ENCODE peak calls at places on chromosomes 6 and 20, in six cellular contexts. V is pancreas, I is body of pancreas, T is mucosa of descending colon, X is upper lobe of right lung, Z is upper lobe of left lung. K is an unnamed sample.
A peak's percentile ranks its signal among the peaks of the same experiment; 100 is the strongest.

GRCh38 chr6:20746024-20746423 is 211.8 kb downstream of the CDKAL1 start:
- ATAC-seq in V (peak; percentile 65), Z (no peak), X (no peak), T (no peak), I (no peak), K (no peak)

GRCh38 chr6:155117266-155117665 is 122.2 kb downstream of the TIAM2 start:
- ATAC-seq in T (no peak), I (no peak), Z (no peak), V (no peak), X (no peak), K (no peak)

GRCh38 chr6:35081426-35081851 is 59.7 kb downstream of the TCP11 start:
- ATAC-seq in Z (no peak), X (peak; percentile 13), T (no peak), I (no peak), V (peak; percentile 41), K (peak; percentile 8)

GRCh38 chr20:23367770-23368169 is 5.8 kb downstream of the GZF1 start:
- ATAC-seq in V (no peak), T (no peak), X (no peak), I (no peak), Z (no peak), K (no peak)

GRCh38 chr6:100517633-100518032 is 52.9 kb upstream of the SIM1 start:
- ATAC-seq in Z (no peak), X (no peak), T (no peak), V (no peak), I (no peak), K (no peak)

GRCh38 chr6:35213161-35213823 is 464 bp upstream of the SCUBE3 start:
- ATAC-seq in Z (no peak), V (no peak), I (no peak), T (peak; percentile 21), X (no peak), K (no peak)

GRCh38 chr20:38195041-38195504 is 30.0 kb upstream of the TGM2 start:
- ATAC-seq in Z (no peak), V (no peak), X (no peak), T (no peak), I (no peak), K (no peak)

GRCh38 chr20:547394-547793 is 3.8 kb upstream of the CSNK2A1 start:
- ATAC-seq in Z (no peak), X (no peak), T (no peak), V (no peak), I (no peak), K (no peak)

GRCh38 chr20:16397053-16397452 is 176.2 kb downstream of the KIF16B start:
- ATAC-seq in X (peak; percentile 44), V (peak; percentile 37), Z (no peak), I (peak; percentile 33), T (no peak), K (peak; percentile 48)

GRCh38 chr6:38144365-38144764 is 324.8 kb downstream of the ZFAND3 start:
- ATAC-seq in Z (no peak), I (no peak), T (no peak), X (no peak), V (no peak), K (no peak)

GRCh38 chr20:23622839-23623343 is 14.9 kb downstream of the CST3 start:
- ATAC-seq in V (peak; percentile 81), T (peak; percentile 94), X (peak; percentile 93), Z (peak; percentile 82), I (peak; percentile 77), K (peak; percentile 98)

GRCh38 chr6:110534731-110535164 is 58.3 kb upstream of the SLC22A16 start:
- ATAC-seq in T (peak; percentile 46), V (no peak), X (no peak), Z (no peak), I (no peak), K (no peak)

GRCh38 chr20:59518881-59519706 is 85.2 kb upstream of the PHACTR3 start:
- ATAC-seq in X (peak; percentile 87), Z (peak; percentile 56), V (peak; percentile 93), T (peak; percentile 88), I (peak; percentile 74), K (no peak)

GRCh38 chr20:37912874-37913273 is 9.9 kb downstream of the VSTM2L start:
- ATAC-seq in Z (no peak), T (no peak), V (no peak), I (no peak), X (no peak), K (no peak)

GRCh38 chr20:62171245-62171644 is 11.6 kb upstream of the MTG2 start:
- ATAC-seq in X (no peak), V (no peak), I (no peak), Z (no peak), T (no peak), K (no peak)

GRCh38 chr6:113980937-113981554 is 10.1 kb upstream of the HDAC2 start:
- ATAC-seq in V (no peak), Z (no peak), T (peak; percentile 51), X (peak; percentile 62), I (peak; percentile 35), K (no peak)

GRCh38 chr6:44166591-44167184 is 8.1 kb downstream of the CAPN11 start:
- ATAC-seq in I (no peak), V (no peak), X (no peak), T (no peak), Z (no peak), K (no peak)

GRCh38 chr6:3958255-3958654 is 109.1 kb downstream of the FAM50B start:
- ATAC-seq in Z (no peak), X (no peak), V (no peak), I (no peak), T (no peak), K (no peak)

GRCh38 chr6:160697826-160698225 is 4.2 kb upstream of the PLG start:
- ATAC-seq in V (no peak), Z (no peak), I (no peak), T (no peak), X (no peak), K (no peak)

GRCh38 chr6:25010166-25010565 is 74.4 kb upstream of the RIPOR2 start:
- ATAC-seq in X (no peak), V (no peak), I (no peak), Z (no peak), T (no peak), K (no peak)

GRCh38 chr6:145087034-145087433 is 648.3 kb downstream of the EPM2A start:
- ATAC-seq in V (no peak), X (no peak), Z (no peak), T (no peak), I (no peak), K (no peak)

GRCh38 chr20:51430198-51430950 is 112.1 kb downstream of the NFATC2 start:
- ATAC-seq in I (no peak), V (no peak), T (no peak), Z (no peak), X (no peak), K (no peak)

GRCh38 chr6:15698474-15698873 is 35.6 kb upstream of the DTNBP1 start:
- ATAC-seq in T (no peak), X (no peak), I (no peak), Z (no peak), V (no peak), K (no peak)

GRCh38 chr6:113755449-113756289 is 101.5 kb upstream of the MARCKS start:
- ATAC-seq in Z (no peak), I (no peak), V (no peak), T (peak; percentile 40), X (no peak), K (no peak)

DNA sequence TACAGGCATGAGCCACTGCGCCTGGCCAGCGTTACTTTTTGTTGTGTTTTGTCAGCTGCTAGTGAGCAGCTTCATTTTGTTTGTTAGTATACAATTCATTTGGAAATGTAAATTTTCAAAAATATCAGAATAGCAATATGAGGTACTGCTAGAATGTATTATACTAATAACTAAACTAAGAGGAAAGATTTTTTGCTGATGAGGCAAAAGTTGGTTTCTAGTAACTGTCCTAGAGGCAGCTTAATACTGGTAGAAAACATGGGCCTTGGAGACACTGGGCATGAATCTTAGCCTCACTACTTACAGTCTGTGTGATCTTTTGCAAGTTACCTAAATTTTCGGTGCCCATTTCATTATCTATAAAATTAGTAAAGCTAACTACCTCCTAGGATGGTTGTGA is 24.1 kb downstream of the TTK start:
- ATAC-seq in T (no peak), Z (no peak), I (no peak), X (no peak), V (no peak), K (no peak)
- H3K36me3 ChIP-seq in T (no peaks in the 10 kb centered on the region), Z (no peaks in the 10 kb centered on the region), I (no peaks in the 10 kb centered on the region), X (no peaks in the 10 kb centered on the region), V (no peaks in the 10 kb centered on the region), K (no peaks in the 10 kb centered on the region)

DNA sequence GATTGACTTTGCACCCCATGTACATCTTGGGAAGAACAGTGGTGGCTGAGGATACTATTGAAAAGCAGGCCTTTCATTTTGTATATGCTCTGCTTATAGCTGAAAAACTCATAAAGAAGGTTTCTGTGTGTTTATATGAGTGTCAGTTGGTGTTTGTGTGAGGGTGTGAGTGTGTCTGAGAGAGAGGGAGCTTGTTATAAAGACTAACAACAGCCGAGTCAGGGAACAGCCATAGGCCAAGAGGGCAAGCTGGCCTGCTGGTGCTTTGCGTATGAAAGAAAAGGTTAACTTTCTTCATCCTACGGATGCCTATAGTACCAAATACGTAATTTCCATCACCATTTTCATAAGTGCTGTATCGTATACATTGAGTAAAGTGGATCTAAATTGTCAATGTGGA is 88.4 kb downstream of the MTHFD1L start:
- ATAC-seq in T (no peak), X (no peak), Z (no peak), I (no peak), V (no peak), K (no peak)
- H3K36me3 ChIP-seq in T (no peaks in the 10 kb centered on the region), X (peaks cover 37% of the 10 kb centered on the region), Z (peaks cover 6% of the 10 kb centered on the region), I (no peaks in the 10 kb centered on the region), V (peaks cover 15% of the 10 kb centered on the region), K (no peaks in the 10 kb centered on the region)

GRCh38 chr20:63494420-63495166 is 4.3 kb downstream of the EEF1A2 start:
- ATAC-seq in V (no peak), T (no peak), X (no peak), I (no peak), Z (no peak), K (no peak)

GRCh38 chr20:63497138-63497945 is 1.5 kb downstream of the EEF1A2 start:
- ATAC-seq in I (no peak), Z (no peak), V (no peak), T (no peak), X (no peak), K (no peak)

GRCh38 chr20:63495167-63495720 is 3.6 kb downstream of the EEF1A2 start:
- ATAC-seq in Z (no peak), I (no peak), X (no peak), T (no peak), V (no peak), K (no peak)

GRCh38 chr20:63496404-63497120 is 2.3 kb downstream of the EEF1A2 start:
- ATAC-seq in T (peak; percentile 39), X (peak; percentile 3), I (peak; percentile 41), V (peak; percentile 52), Z (no peak), K (peak; percentile 40)

DNA sequence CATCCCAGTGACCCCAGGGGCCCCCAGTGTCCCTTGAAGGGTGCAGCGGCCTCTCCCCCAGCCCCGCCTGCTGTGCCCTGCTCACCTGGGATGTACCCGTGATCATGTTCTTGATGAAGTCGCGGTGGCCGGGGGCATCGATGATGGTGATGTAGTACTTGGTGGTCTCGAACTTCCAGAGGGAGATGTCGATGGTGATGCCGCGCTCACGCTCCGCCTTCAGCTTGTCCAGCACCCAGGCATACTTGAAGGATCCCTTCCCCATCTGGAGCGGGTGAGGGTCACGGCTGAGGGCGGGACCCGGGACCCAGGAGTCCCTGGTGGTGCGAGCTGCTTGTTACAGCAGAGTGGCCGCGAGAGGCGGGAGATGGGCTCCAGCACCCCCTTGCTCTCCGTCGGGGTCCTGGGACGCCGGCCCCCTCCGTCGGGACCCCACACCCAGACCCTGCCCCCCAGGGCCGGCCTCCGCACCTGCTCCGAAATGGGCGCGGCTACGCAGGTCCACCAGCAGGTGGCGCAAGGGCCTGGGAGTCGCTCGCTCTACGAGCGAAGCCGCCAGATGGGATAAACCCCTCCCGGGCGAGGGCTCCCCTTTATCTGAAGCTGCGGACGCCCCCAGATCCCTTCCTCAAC is 3.0 kb downstream of the EEF1A2 start:
- ATAC-seq in I (peak; percentile 64), X (peak; percentile 74), T (peak; percentile 78), V (peak; percentile 80), Z (peak; percentile 44), K (peak; percentile 68)
- H3K36me3 ChIP-seq in I (no peaks in the 10 kb centered on the region), X (no peaks in the 10 kb centered on the region), T (no peaks in the 10 kb centered on the region), V (no peaks in the 10 kb centered on the region), Z (no peaks in the 10 kb centered on the region), K (no peaks in the 10 kb centered on the region)

GRCh38 chr20:45857114-45857835 is at the start of the genes ACOT8 and ZSWIM3:
- ATAC-seq in X (peak; percentile 99), Z (peak; percentile 99), V (peak; percentile 98), I (peak; percentile 100), T (peak; percentile 97), K (peak; percentile 99)
- H3K36me3 ChIP-seq in X (peaks cover 16% of the 10 kb centered on the region), Z (peaks cover 4% of the 10 kb centered on the region), V (no peaks in the 10 kb centered on the region), I (no peaks in the 10 kb centered on the region), T (no peaks in the 10 kb centered on the region), K (no peaks in the 10 kb centered on the region)

K was measured in gastroesophageal sphincter.